ENCODE peak calls at places on chromosome 2, in four cellular contexts. X is hepatocyte, D is neural progenitor cell, H is tibial nerve. J is an unnamed sample.

GRCh38 chr2:24824966-24825882 is 32.0 kb downstream of the CENPO start:
- DNase-seq in X (no peak), D (no peak), H (no peak), J (no peak)

GRCh38 chr2:51243892-51244570 is 212.1 kb upstream of the NRXN1 start:
- DNase-seq in X (no peak), D (no peak), H (no peak), J (no peak)

GRCh38 chr2:38245114-38245641 is 131.9 kb downstream of the ATL2 start:
- DNase-seq in X (no peak), D (no peak), H (no peak), J (no peak)

GRCh38 chr2:11385222-11385621 is 40.8 kb upstream of the ROCK2 start:
- DNase-seq in X (peak; percentile 62), D (no peak), H (no peak), J (no peak)

GRCh38 chr2:173999272-173999671 is 34.1 kb upstream of the SP3 start:
- DNase-seq in X (no peak), D (no peak), H (no peak), J (no peak)

GRCh38 chr2:105644174-105644980 is 100.3 kb upstream of the NCK2 start:
- DNase-seq in X (no peak), D (no peak), H (no peak), J (no peak)

GRCh38 chr2:138831154-138831553 is 51.0 kb upstream of the NXPH2 start:
- DNase-seq in X (no peak), D (no peak), H (no peak), J (no peak)

GRCh38 chr2:140586379-140586778 is 1544.4 kb downstream of the LRP1B start:
- DNase-seq in X (peak; percentile 39), D (peak; percentile 66), H (no peak), J (peak; percentile 63)

GRCh38 chr2:71614976-71615768 is 161.8 kb downstream of the DYSF start:
- DNase-seq in X (peak; percentile 29), D (no peak), H (peak; percentile 44), J (peak; percentile 5)

GRCh38 chr2:94980406-94980805 is 45.1 kb upstream of the MAL start:
- DNase-seq in X (no peak), D (no peak), H (no peak), J (no peak)

GRCh38 chr2:16152928-16153753 is 212.8 kb downstream of the MYCN start:
- DNase-seq in X (no peak), D (no peak), H (no peak), J (no peak)

GRCh38 chr2:40256649-40257048 is 195.2 kb downstream of the SLC8A1 start:
- DNase-seq in X (no peak), D (peak; percentile 55), H (no peak), J (peak; percentile 30)

GRCh38 chr2:3111267-3111666 is 266.4 kb downstream of the EIPR1 start:
- DNase-seq in X (no peak), D (no peak), H (no peak), J (no peak)

GRCh38 chr2:172246649-172247048 is 143.9 kb upstream of the DLX2 start:
- DNase-seq in X (no peak), D (no peak), H (no peak), J (no peak)

GRCh38 chr2:67039701-67040100 is 357.4 kb upstream of the ETAA1 start:
- DNase-seq in X (no peak), D (no peak), H (no peak), J (no peak)

GRCh38 chr2:181074457-181074856 is 94.1 kb downstream of the UBE2E3 start:
- DNase-seq in X (no peak), D (no peak), H (no peak), J (no peak)

GRCh38 chr2:85854166-85854509 is 34.7 kb downstream of the ST3GAL5 start:
- DNase-seq in X (no peak), D (no peak), H (no peak), J (no peak)

GRCh38 chr2:85852078-85852790 is 36.6 kb downstream of the ST3GAL5 start:
- DNase-seq in X (no peak), D (no peak), H (no peak), J (no peak)

GRCh38 chr2:85852979-85853498 is 35.8 kb downstream of the ST3GAL5 start:
- DNase-seq in X (no peak), D (no peak), H (peak; percentile 44), J (no peak)

GRCh38 chr2:85854897-85855296 is 33.9 kb downstream of the ST3GAL5 start:
- DNase-seq in X (no peak), D (no peak), H (no peak), J (no peak)

DNA sequence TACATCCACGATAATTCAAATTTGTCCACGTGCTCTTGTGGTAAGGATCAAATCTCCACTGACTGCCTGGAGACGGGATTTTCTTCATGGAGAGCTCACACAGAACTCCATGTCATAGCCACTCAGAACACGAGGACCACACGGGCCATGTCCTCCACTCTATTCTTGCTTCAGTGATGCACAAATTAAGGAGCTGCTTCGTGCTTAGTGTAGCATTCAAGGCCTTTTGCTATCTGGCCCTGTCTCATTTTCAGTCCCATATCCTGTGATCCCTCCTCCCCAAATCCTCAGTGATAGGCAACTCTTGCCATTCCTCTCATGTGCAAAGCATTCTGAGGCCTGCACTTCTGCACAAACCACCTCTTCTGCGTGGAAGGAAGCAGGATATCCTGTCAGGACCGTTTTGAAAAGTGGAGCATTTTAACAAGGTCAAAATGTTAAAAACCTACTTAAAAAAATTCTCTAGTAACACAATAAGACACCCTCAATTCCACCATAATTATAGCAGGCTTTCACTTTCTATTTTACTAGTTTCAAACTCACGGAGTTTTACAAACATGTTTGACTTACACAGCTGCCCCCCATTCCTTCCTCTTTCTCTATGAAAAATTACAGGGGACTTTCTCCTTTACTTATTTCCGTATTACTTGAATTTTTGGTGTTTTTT is 35.2 kb downstream of the ST3GAL5 start:
- DNase-seq in X (no peak), D (no peak), H (no peak), J (no peak)
- H3K27ac ChIP-seq in X (no peak overlapping the region), D (no peak overlapping the region), H (no peak overlapping the region), J (no peak overlapping the region)

GRCh38 chr2:157871415-157871814 is 4.7 kb downstream of the ACVR1 start:
- DNase-seq in X (no peak), D (no peak), H (no peak), J (no peak)

GRCh38 chr2:157874997-157875719 is 972 bp downstream of the ACVR1 start:
- DNase-seq in X (peak; percentile 65), D (peak; percentile 72), H (peak; percentile 46), J (peak; percentile 38)

GRCh38 chr2:157875720-157876065 is 437 bp downstream of the ACVR1 start:
- DNase-seq in X (peak; percentile 80), D (peak; percentile 83), H (peak; percentile 17), J (peak; percentile 51)

GRCh38 chr2:157874278-157874825 is 1.8 kb downstream of the ACVR1 start:
- DNase-seq in X (no peak), D (no peak), H (no peak), J (no peak)

GRCh38 chr2:157872791-157873190 is 3.3 kb downstream of the ACVR1 start:
- DNase-seq in X (no peak), D (no peak), H (no peak), J (no peak)
- H3K4me3 ChIP-seq in X (no peak overlapping the region), D (no peak overlapping the region), H (no peak overlapping the region), J (no peak overlapping the region)

DNA sequence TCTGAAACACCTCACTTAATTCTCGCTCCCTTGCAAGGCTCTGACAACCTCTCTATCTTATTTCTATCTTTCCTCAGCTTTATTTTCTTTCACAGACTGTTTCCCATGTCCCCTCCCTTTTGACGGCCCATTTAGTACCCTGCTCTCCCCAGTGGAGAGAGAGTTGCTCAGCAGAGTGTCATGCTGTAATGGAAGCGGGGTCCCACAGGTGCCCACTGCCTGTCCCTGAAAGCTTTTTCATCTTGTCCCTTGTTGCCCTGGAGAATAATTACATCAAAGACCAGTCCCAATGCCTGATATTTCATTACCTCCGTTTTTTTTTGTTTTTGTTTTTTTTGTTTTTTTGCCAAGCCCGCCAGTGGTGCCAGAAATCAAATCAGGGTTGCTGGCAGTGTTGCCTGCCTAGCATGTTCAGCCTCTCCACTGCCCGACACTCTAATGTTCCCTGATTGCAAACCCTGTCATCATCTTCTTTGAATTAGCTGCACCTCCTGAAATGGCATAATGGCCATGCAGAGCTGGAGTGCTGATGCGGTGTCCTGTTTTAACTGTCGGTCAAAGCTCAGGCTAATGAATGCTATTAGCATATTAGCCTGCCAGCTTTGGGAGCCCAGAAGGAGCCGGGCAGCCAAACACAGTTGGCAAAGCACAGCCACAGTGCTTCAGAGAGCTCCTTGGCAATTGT is 71.2 kb upstream of the CAVIN2 start:
- DNase-seq in X (no peak), D (no peak), H (no peak), J (no peak)
- TF ChIP-seq CTCF in X (no peak), D (no peak), H (no peak), J (no peak)

DNA sequence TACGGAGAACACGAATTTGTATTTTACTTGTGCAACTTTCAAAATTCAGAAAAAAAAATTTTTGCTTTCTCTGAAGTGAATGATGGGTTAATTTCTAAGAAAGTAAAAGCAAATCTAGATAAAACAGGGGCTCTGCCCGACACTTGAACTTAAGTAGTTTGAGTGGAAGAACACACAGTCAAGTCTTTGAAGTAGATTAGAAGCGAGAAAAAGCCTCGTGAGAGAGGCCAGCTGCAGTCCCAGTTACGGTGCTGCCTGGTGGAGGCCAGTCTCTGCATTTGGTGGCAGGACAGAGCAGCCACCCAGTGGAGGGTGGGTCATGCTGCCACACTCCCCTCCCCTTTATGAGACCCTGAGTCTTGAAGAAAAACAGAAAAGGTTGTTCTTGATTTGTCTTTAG is 81.7 kb downstream of the INPP5D start:
- DNase-seq in X (no peak), D (no peak), H (no peak), J (no peak)
- H3K27ac ChIP-seq in X (no peak overlapping the region), D (no peak overlapping the region), H (no peak overlapping the region), J (no peak overlapping the region)

GRCh38 chr2:64251497-64252277 is 107.5 kb upstream of the PELI1 start:
- DNase-seq in X (no peak), D (no peak), H (no peak), J (no peak)
- H3K4me3 ChIP-seq in X (no peak overlapping the region), D (no peak overlapping the region), H (no peak overlapping the region), J (no peak overlapping the region)

DNA sequence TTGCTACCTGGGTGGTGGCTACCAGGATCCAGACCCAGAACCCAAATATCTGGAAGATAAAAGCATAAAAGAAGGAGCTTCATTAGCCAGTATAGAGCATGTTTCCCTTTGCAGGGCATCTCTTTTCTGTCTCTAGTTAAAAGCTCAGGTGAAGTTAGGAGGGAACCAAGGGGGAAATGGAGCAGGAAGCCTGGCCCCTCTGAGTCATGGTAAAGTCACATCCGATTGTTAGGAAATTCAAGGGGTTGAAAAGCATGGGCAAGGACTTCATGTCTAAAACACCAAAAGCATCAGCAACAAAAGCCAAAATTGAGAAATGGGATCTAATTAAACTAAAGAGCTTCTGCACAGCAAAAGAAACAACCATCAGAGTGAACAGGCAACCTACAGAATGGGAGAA is 126.9 kb downstream of the RPIA start:
- DNase-seq in X (no peak), D (no peak), H (no peak), J (no peak)
- TF ChIP-seq CTCF in X (no peak), D (no peak), H (no peak), J (no peak)

GRCh38 chr2:216490061-216490460 is 8.6 kb upstream of the RPL37A start:
- DNase-seq in X (no peak), D (no peak), H (no peak), J (no peak)
- H3K27ac ChIP-seq in X (peak overlapping the region; percentile 34), D (no peak overlapping the region), H (no peak overlapping the region), J (no peak overlapping the region)